ENCODE peak calls at places on chromosomes 12 and 14, in eight cellular contexts. One of them, this sample, is unnamed.

GRCh38 chr12:75488553-75488952 is 8.0 kb downstream of the GLIPR1 start:
- DNase-seq in GM23338: peak; percentile 65
- DNase-seq in gastrocnemius medialis: no peak
- DNase-seq in tibial artery: no peak
- DNase-seq in fibroblast of lung: peak; percentile 57
- DNase-seq in stomach: no peak
- DNase-seq in BE2C: peak; percentile 38
- DNase-seq in Panc1: no peak
- DNase-seq in this sample: peak; percentile 17

GRCh38 chr14:89040080-89040437 is 215.6 kb downstream of the TTC8 start:
- DNase-seq in fibroblast of lung: no peak
- DNase-seq in Panc1: no peak
- DNase-seq in BE2C: no peak
- DNase-seq in GM23338: no peak
- DNase-seq in stomach: no peak
- DNase-seq in gastrocnemius medialis: no peak
- DNase-seq in tibial artery: no peak
- DNase-seq in this sample: no peak

GRCh38 chr14:100652739-100653138 is 65.5 kb upstream of the BEGAIN start:
- DNase-seq in GM23338: no peak
- DNase-seq in fibroblast of lung: no peak
- DNase-seq in stomach: no peak
- DNase-seq in BE2C: no peak
- DNase-seq in tibial artery: no peak
- DNase-seq in gastrocnemius medialis: no peak
- DNase-seq in Panc1: no peak
- DNase-seq in this sample: no peak

GRCh38 chr12:108228746-108229145 is 99.7 kb downstream of the WSCD2 start:
- DNase-seq in fibroblast of lung: no peak
- DNase-seq in Panc1: no peak
- DNase-seq in GM23338: no peak
- DNase-seq in tibial artery: no peak
- DNase-seq in stomach: no peak
- DNase-seq in gastrocnemius medialis: no peak
- DNase-seq in BE2C: peak; percentile 67
- DNase-seq in this sample: no peak

GRCh38 chr12:21934173-21934572 is 7.1 kb downstream of the ABCC9 start:
- DNase-seq in fibroblast of lung: peak; percentile 22
- DNase-seq in stomach: no peak
- DNase-seq in gastrocnemius medialis: no peak
- DNase-seq in Panc1: no peak
- DNase-seq in tibial artery: no peak
- DNase-seq in GM23338: no peak
- DNase-seq in BE2C: no peak
- DNase-seq in this sample: no peak

GRCh38 chr12:45727994-45728624 is 1.4 kb upstream of the ARID2 start:
- DNase-seq in tibial artery: no peak
- DNase-seq in GM23338: no peak
- DNase-seq in BE2C: no peak
- DNase-seq in Panc1: no peak
- DNase-seq in stomach: no peak
- DNase-seq in gastrocnemius medialis: no peak
- DNase-seq in fibroblast of lung: no peak
- DNase-seq in this sample: no peak

GRCh38 chr12:120381752-120382419 is 12.9 kb upstream of the MSI1 start:
- DNase-seq in tibial artery: no peak
- DNase-seq in Panc1: no peak
- DNase-seq in gastrocnemius medialis: no peak
- DNase-seq in fibroblast of lung: peak; percentile 71
- DNase-seq in BE2C: no peak
- DNase-seq in stomach: no peak
- DNase-seq in GM23338: no peak
- DNase-seq in this sample: no peak

GRCh38 chr14:76908834-76909233 is 82.6 kb downstream of the LRRC74A start:
- DNase-seq in GM23338: no peak
- DNase-seq in stomach: no peak
- DNase-seq in Panc1: no peak
- DNase-seq in BE2C: no peak
- DNase-seq in gastrocnemius medialis: no peak
- DNase-seq in tibial artery: no peak
- DNase-seq in fibroblast of lung: no peak
- DNase-seq in this sample: peak; percentile 16

GRCh38 chr14:69812725-69813124 is 15.7 kb upstream of the SLC10A1 start:
- DNase-seq in stomach: no peak
- DNase-seq in fibroblast of lung: no peak
- DNase-seq in BE2C: no peak
- DNase-seq in gastrocnemius medialis: no peak
- DNase-seq in tibial artery: no peak
- DNase-seq in Panc1: no peak
- DNase-seq in GM23338: no peak
- DNase-seq in this sample: no peak

GRCh38 chr14:96461950-96462798 is 40.0 kb upstream of the PAPOLA start:
- DNase-seq in GM23338: peak; percentile 35
- DNase-seq in tibial artery: no peak
- DNase-seq in stomach: no peak
- DNase-seq in BE2C: no peak
- DNase-seq in gastrocnemius medialis: no peak
- DNase-seq in fibroblast of lung: no peak
- DNase-seq in Panc1: no peak
- DNase-seq in this sample: peak; percentile 80

GRCh38 chr12:29245246-29245645 is 96.2 kb downstream of the FAR2 start:
- DNase-seq in tibial artery: no peak
- DNase-seq in BE2C: no peak
- DNase-seq in gastrocnemius medialis: no peak
- DNase-seq in Panc1: no peak
- DNase-seq in stomach: no peak
- DNase-seq in GM23338: no peak
- DNase-seq in fibroblast of lung: peak; percentile 65
- DNase-seq in this sample: no peak

GRCh38 chr14:90604356-90604755 is 207.5 kb downstream of the CALM1 start:
- DNase-seq in Panc1: no peak
- DNase-seq in tibial artery: no peak
- DNase-seq in gastrocnemius medialis: no peak
- DNase-seq in BE2C: no peak
- DNase-seq in stomach: no peak
- DNase-seq in fibroblast of lung: no peak
- DNase-seq in GM23338: no peak
- DNase-seq in this sample: no peak

GRCh38 chr12:107515446-107515958 is 170.1 kb upstream of the PWP1 start:
- DNase-seq in Panc1: no peak
- DNase-seq in fibroblast of lung: peak; percentile 72
- DNase-seq in GM23338: peak; percentile 22
- DNase-seq in BE2C: no peak
- DNase-seq in gastrocnemius medialis: peak; percentile 59
- DNase-seq in tibial artery: peak; percentile 77
- DNase-seq in stomach: no peak
- DNase-seq in this sample: peak; percentile 22

GRCh38 chr12:124904306-124905098 is 9.9 kb downstream of the UBC start:
- DNase-seq in tibial artery: peak; percentile 96
- DNase-seq in Panc1: no peak
- DNase-seq in stomach: peak; percentile 80
- DNase-seq in GM23338: no peak
- DNase-seq in gastrocnemius medialis: peak; percentile 94
- DNase-seq in BE2C: peak; percentile 70
- DNase-seq in fibroblast of lung: peak; percentile 93
- DNase-seq in this sample: peak; percentile 69

GRCh38 chr12:14774944-14775651 is 28.2 kb downstream of the WBP11 start:
- DNase-seq in Panc1: no peak
- DNase-seq in fibroblast of lung: peak; percentile 80
- DNase-seq in stomach: peak; percentile 56
- DNase-seq in gastrocnemius medialis: peak; percentile 27
- DNase-seq in BE2C: peak; percentile 38
- DNase-seq in tibial artery: peak; percentile 77
- DNase-seq in GM23338: peak; percentile 40
- DNase-seq in this sample: peak; percentile 52

GRCh38 chr12:15154108-15154507 is 67.1 kb downstream of the RERG start:
- DNase-seq in GM23338: no peak
- DNase-seq in gastrocnemius medialis: no peak
- DNase-seq in fibroblast of lung: no peak
- DNase-seq in tibial artery: no peak
- DNase-seq in BE2C: peak; percentile 69
- DNase-seq in Panc1: no peak
- DNase-seq in stomach: no peak
- DNase-seq in this sample: no peak

GRCh38 chr14:104633276-104633861 is 28.8 kb upstream of the TMEM179 start:
- DNase-seq in gastrocnemius medialis: no peak
- DNase-seq in BE2C: no peak
- DNase-seq in tibial artery: no peak
- DNase-seq in Panc1: no peak
- DNase-seq in fibroblast of lung: no peak
- DNase-seq in GM23338: no peak
- DNase-seq in stomach: no peak
- DNase-seq in this sample: no peak

DNA sequence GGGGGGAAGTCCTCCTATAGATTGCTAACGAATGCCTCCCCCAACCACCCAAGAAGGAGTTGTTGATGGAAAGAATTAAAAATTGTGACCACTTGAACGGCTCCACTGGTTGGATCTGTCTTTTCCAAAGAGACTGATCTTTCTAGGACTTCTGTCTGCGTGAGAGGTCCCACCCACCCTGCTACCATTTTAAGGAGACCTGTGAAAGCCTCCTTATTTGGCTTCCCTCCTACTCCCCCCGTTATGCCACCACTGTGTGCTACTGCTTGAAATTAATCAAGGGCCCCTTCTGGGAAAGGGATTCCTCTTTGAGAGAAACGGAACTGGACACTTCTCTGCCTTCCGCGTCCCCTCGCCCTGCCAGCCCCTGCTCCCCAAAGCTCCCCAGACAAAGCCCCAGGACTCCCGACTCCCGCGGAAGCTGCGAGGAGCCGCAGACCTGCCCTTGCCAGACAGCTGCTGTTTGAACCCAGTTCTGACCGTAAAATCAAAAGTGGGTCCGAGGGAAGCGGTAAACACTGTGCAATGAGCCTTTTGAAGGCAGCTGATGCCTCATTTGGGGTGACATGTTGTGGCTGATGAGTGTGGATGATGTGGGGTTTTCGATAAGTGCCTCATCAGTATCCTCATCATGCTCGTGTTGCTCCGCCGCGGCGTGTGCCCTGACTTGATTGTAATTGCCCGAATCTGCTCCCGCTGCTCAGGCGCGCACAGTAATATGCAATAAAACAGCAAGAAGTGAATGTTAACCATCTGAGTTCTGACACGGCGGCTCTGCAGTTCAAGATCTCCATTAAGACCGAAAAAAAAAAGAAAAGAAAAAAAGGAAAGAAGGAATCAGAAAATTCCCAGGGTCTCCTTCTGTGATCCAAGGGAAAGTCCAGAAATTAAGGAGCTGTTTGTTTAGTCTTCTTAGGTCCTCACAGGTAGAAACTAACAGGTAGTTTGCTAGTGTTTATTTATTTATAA is 48.2 kb downstream of the MBIP start:
- DNase-seq in tibial artery: no peak
- DNase-seq in BE2C: no peak
- DNase-seq in stomach: no peak
- DNase-seq in GM23338: peak; percentile 56
- DNase-seq in fibroblast of lung: peak; percentile 32
- DNase-seq in Panc1: no peak
- DNase-seq in gastrocnemius medialis: no peak
- DNase-seq in this sample: no peak
- H3K27me3 ChIP-seq in tibial artery: no peaks in the 10 kb centered on the region
- H3K27me3 ChIP-seq in BE2C: peaks cover 46% of the 10 kb centered on the region
- H3K27me3 ChIP-seq in stomach: no peaks in the 10 kb centered on the region
- H3K27me3 ChIP-seq in GM23338: peaks cover 60% of the 10 kb centered on the region
- H3K27me3 ChIP-seq in fibroblast of lung: peaks cover 24% of the 10 kb centered on the region
- H3K27me3 ChIP-seq in Panc1: peaks cover 20% of the 10 kb centered on the region
- H3K27me3 ChIP-seq in gastrocnemius medialis: peaks cover 11% of the 10 kb centered on the region
- H3K27me3 ChIP-seq in this sample: no peaks in the 10 kb centered on the region

DNA sequence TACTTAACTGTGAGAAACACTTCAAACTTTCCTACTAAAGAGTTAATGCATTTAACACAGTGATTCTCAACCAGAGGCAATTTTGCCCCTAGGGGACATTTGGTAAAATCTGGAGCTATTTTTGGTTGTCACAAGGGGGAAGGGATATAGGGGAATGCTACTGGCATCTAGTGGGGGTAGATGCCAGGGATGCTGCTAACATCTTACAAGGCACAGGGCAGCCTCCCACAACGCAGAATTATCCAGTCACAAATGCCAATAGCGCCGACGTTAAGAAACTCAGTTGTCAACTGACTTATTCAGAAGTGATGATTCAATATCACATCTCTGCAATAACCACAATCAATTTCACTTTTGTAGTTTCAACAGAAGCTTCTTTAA is 2.0 kb downstream of the EEA1 start:
- DNase-seq in GM23338: peak; percentile 60
- DNase-seq in Panc1: no peak
- DNase-seq in fibroblast of lung: peak; percentile 39
- DNase-seq in gastrocnemius medialis: no peak
- DNase-seq in stomach: no peak
- DNase-seq in tibial artery: no peak
- DNase-seq in BE2C: peak; percentile 29
- DNase-seq in this sample: no peak
- TF ChIP-seq CTCF in GM23338: peak; percentile 38
- TF ChIP-seq CTCF in Panc1: peak; percentile 34
- TF ChIP-seq CTCF in fibroblast of lung: no peak
- TF ChIP-seq CTCF in gastrocnemius medialis: no peak
- TF ChIP-seq CTCF in stomach: no peak
- TF ChIP-seq CTCF in tibial artery: no peak
- TF ChIP-seq CTCF in BE2C: peak; percentile 43
- TF ChIP-seq CTCF in this sample: peak; percentile 5

GRCh38 chr14:36451346-36452065 is 68.5 kb downstream of the NKX2-1 start:
- DNase-seq in stomach: no peak
- DNase-seq in Panc1: no peak
- DNase-seq in BE2C: no peak
- DNase-seq in gastrocnemius medialis: no peak
- DNase-seq in GM23338: no peak
- DNase-seq in tibial artery: no peak
- DNase-seq in fibroblast of lung: no peak
- DNase-seq in this sample: no peak

GRCh38 chr14:36452850-36453249 is 67.2 kb downstream of the NKX2-1 start:
- DNase-seq in BE2C: no peak
- DNase-seq in gastrocnemius medialis: no peak
- DNase-seq in Panc1: no peak
- DNase-seq in GM23338: no peak
- DNase-seq in stomach: no peak
- DNase-seq in fibroblast of lung: no peak
- DNase-seq in tibial artery: no peak
- DNase-seq in this sample: no peak

GRCh38 chr14:36450550-36450949 is 69.5 kb downstream of the NKX2-1 start:
- DNase-seq in gastrocnemius medialis: no peak
- DNase-seq in stomach: no peak
- DNase-seq in tibial artery: no peak
- DNase-seq in Panc1: no peak
- DNase-seq in BE2C: no peak
- DNase-seq in fibroblast of lung: no peak
- DNase-seq in GM23338: peak; percentile 67
- DNase-seq in this sample: no peak

GRCh38 chr14:36455241-36455627 is 64.8 kb downstream of the NKX2-1 start:
- DNase-seq in GM23338: no peak
- DNase-seq in Panc1: no peak
- DNase-seq in gastrocnemius medialis: no peak
- DNase-seq in fibroblast of lung: no peak
- DNase-seq in BE2C: no peak
- DNase-seq in stomach: no peak
- DNase-seq in tibial artery: no peak
- DNase-seq in this sample: no peak

GRCh38 chr14:36454599-36455240 is 65.3 kb downstream of the NKX2-1 start:
- DNase-seq in GM23338: no peak
- DNase-seq in gastrocnemius medialis: no peak
- DNase-seq in stomach: no peak
- DNase-seq in Panc1: no peak
- DNase-seq in BE2C: no peak
- DNase-seq in fibroblast of lung: no peak
- DNase-seq in tibial artery: no peak
- DNase-seq in this sample: no peak
- H3K27me3 ChIP-seq in GM23338: no peaks in the 10 kb centered on the region
- H3K27me3 ChIP-seq in gastrocnemius medialis: no peaks in the 10 kb centered on the region
- H3K27me3 ChIP-seq in stomach: no peaks in the 10 kb centered on the region
- H3K27me3 ChIP-seq in Panc1: no peaks in the 10 kb centered on the region
- H3K27me3 ChIP-seq in BE2C: peaks cover 4% of the 10 kb centered on the region
- H3K27me3 ChIP-seq in fibroblast of lung: no peaks in the 10 kb centered on the region
- H3K27me3 ChIP-seq in tibial artery: no peaks in the 10 kb centered on the region
- H3K27me3 ChIP-seq in this sample: no peaks in the 10 kb centered on the region

GRCh38 chr12:6056406-6057211 is 67.9 kb downstream of the VWF start:
- DNase-seq in BE2C: peak; percentile 60
- DNase-seq in tibial artery: no peak
- DNase-seq in fibroblast of lung: peak; percentile 11
- DNase-seq in gastrocnemius medialis: no peak
- DNase-seq in GM23338: peak; percentile 85
- DNase-seq in stomach: no peak
- DNase-seq in Panc1: no peak
- DNase-seq in this sample: no peak
- TF ChIP-seq CTCF in BE2C: peak; percentile 63
- TF ChIP-seq CTCF in tibial artery: no peak
- TF ChIP-seq CTCF in fibroblast of lung: peak; percentile 9
- TF ChIP-seq CTCF in gastrocnemius medialis: no peak
- TF ChIP-seq CTCF in GM23338: peak; percentile 50
- TF ChIP-seq CTCF in stomach: no peak
- TF ChIP-seq CTCF in Panc1: peak; percentile 47
- TF ChIP-seq CTCF in this sample: no peak